ENCODE peak calls at places on chromosomes 16 and 17, in seven cellular contexts. X is breast epithelium, T is HepG2, I is progenitor cell of endocrine pancreas, Z is fibroblast of lung, E is cardiac muscle cell, B is Calu3. M is an unnamed sample.

GRCh38 chr16:20348365-20349185 is 3.9 kb downstream of the UMOD start:
- DNase-seq in X (no peak), T (no peak), I (no peak), Z (no peak), E (no peak), B (no peak), M (no peak)

GRCh38 chr17:45705123-45706009 is 78.8 kb upstream of the CRHR1 start:
- DNase-seq in X (no peak), T (peak; percentile 77), I (no peak), Z (peak; percentile 56), E (no peak), B (peak; percentile 86), M (no peak)

GRCh38 chr17:64694207-64694606 is 32.1 kb upstream of the SMURF2 start:
- DNase-seq in X (peak; percentile 89), T (peak; percentile 98), I (no peak), Z (peak; percentile 79), E (no peak), B (peak; percentile 73), M (no peak)

GRCh38 chr16:82152641-82153094 is 17.4 kb downstream of the MPHOSPH6 start:
- DNase-seq in X (no peak), T (peak; percentile 20), I (no peak), Z (peak; percentile 54), E (no peak), B (no peak), M (no peak)

GRCh38 chr16:69365901-69366300 is 14.3 kb upstream of the TMED6 start:
- DNase-seq in X (no peak), T (no peak), I (no peak), Z (peak; percentile 36), E (no peak), B (no peak), M (no peak)

GRCh38 chr17:69348441-69348840 is 21.5 kb upstream of the ABCA5 start:
- DNase-seq in X (no peak), T (no peak), I (no peak), Z (no peak), E (no peak), B (no peak), M (no peak)

GRCh38 chr16:51538707-51539604 is 387.9 kb upstream of the SALL1 start:
- DNase-seq in X (no peak), T (peak; percentile 72), I (no peak), Z (peak; percentile 94), E (no peak), B (peak; percentile 60), M (no peak)

GRCh38 chr17:75736173-75736835 is 15.0 kb downstream of the ITGB4 start:
- DNase-seq in X (no peak), T (no peak), I (no peak), Z (no peak), E (no peak), B (no peak), M (no peak)

GRCh38 chr17:39236383-39236927 is 10.7 kb upstream of the STAC2 start:
- DNase-seq in X (no peak), T (no peak), I (no peak), Z (no peak), E (no peak), B (no peak), M (no peak)

GRCh38 chr16:58012481-58012880 is 11.3 kb downstream of the USB1 start:
- DNase-seq in X (no peak), T (no peak), I (no peak), Z (no peak), E (peak; percentile 55), B (no peak), M (no peak)

DNA sequence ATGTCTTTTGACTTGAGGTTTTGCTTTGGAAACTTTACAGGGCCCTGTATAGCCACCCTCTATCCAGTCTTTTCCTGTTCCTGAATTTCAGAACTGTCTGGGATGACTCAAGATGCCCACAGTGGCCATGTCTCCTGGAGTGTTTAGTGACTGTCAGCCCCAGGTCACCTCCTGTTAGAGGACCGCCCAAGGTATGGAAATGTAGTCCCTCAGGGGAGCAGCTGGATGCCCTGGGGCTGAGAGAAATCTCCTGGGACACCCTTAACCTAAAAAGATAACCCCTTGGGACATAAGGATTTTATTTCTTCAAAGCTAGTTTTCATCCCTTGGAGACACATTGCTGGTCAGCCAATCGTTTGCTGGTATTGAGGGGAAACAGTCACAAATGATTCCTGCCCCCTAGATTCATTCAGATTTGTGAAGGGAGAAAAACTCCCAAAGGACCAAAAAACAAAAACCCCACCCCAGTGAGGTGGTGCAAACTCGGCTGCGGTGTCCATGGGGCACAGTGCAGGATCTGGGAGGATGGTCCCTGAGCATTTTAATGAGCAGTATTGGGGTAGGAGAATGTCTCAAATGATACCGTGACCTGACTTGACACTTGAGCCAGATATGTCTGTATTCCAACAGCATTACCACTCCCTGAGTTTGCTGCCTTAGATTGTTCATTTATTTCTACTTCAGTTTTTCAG is 1.7 kb downstream of the ZNF267 start:
- DNase-seq in X (no peak), T (no peak), I (no peak), Z (peak; percentile 70), E (no peak), B (no peak), M (no peak)
- TF ChIP-seq CTCF in X (no peak), T (no peak), I (no peak), Z (no peak), E (no peak), B (no peak), M (no peak)

GRCh38 chr17:55161935-55162555 is 102.7 kb upstream of the HLF start:
- DNase-seq in X (no peak), T (peak; percentile 31), I (no peak), Z (peak; percentile 96), E (no peak), B (no peak), M (no peak)
- TF ChIP-seq CTCF in X (no peak), T (no peak), I (no peak), Z (no peak), E (no peak), B (no peak), M (no peak)

DNA sequence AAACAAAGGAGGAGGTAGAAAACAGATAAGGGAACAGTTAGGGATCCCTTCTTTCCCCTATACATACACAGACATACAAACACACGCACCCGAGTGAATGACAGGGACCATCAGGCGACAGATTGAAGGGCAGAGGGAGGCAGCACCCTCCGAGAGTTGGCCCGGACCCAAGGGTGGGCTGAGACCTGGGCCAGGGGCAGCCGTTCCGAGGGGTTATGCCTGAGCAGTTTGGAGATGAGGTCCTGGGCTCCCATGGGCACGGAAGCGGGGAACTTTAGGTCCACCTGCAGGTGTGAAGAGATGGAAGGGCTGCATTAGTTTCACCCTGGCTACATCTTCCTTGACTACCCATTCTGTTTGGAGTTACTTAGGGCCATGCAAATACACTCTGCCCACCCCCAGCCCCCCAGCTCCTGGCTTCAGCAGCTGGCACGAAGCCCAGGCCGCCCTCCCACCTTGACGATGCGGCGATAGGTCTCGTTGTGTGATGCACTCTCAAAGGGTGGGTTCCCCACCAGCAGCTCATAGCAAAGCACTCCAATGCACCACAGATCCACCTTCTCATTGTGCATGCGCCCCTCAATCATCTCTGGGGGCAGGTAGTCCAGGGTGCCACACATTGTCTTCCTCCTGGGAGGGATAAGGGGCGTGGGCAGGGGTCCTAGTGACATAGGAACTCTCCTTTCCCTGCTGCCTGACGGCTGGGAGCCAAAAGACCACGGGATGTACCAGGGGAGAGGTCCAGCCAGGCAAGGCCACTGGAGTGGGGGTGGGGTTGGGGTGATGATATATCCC is 5.4 kb downstream of the AURKB start:
- DNase-seq in X (no peak), T (no peak), I (no peak), Z (no peak), E (no peak), B (no peak), M (no peak)
- TF ChIP-seq CTCF in X (no peak), T (no peak), I (no peak), Z (no peak), E (no peak), B (no peak), M (no peak)

GRCh38 chr16:26770547-26770946 is 296.2 kb upstream of the C16orf82 start:
- DNase-seq in X (no peak), T (no peak), I (no peak), Z (no peak), E (no peak), B (no peak), M (no peak)

GRCh38 chr16:26762596-26762995 is 304.1 kb upstream of the C16orf82 start:
- DNase-seq in X (no peak), T (no peak), I (no peak), Z (no peak), E (peak; percentile 52), B (no peak), M (no peak)

DNA sequence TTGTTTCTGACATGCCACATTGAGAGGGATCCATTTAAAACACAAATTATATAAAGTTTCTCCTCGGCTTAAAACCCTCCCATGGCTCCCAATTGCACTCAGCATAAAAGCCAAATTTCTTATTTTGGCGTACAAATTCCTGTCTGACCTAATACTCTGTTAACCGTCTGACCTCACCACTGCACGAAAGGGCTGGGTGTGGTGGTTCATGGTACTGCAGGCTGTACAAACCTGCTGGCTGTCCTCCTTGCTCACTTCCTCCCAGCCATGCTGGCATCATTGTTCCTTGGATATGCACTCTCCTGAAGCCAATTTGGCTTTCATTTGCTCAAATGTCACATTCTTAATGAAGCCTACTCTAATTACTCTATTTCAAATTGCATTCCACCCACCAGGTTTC is 301.6 kb upstream of the C16orf82 start:
- DNase-seq in X (no peak), T (peak; percentile 13), I (no peak), Z (no peak), E (no peak), B (peak; percentile 16), M (no peak)
- TF ChIP-seq CTCF in X (peak; percentile 11), T (no peak), I (peak; percentile 51), Z (peak; percentile 21), E (no peak), B (no peak), M (peak; percentile 20)

GRCh38 chr16:9820481-9821246 is 361.6 kb downstream of the GRIN2A start:
- DNase-seq in X (no peak), T (no peak), I (peak; percentile 12), Z (no peak), E (peak; percentile 24), B (no peak), M (no peak)
- TF ChIP-seq CTCF in X (no peak), T (peak; percentile 28), I (peak; percentile 60), Z (no peak), E (no peak), B (no peak), M (no peak)

DNA sequence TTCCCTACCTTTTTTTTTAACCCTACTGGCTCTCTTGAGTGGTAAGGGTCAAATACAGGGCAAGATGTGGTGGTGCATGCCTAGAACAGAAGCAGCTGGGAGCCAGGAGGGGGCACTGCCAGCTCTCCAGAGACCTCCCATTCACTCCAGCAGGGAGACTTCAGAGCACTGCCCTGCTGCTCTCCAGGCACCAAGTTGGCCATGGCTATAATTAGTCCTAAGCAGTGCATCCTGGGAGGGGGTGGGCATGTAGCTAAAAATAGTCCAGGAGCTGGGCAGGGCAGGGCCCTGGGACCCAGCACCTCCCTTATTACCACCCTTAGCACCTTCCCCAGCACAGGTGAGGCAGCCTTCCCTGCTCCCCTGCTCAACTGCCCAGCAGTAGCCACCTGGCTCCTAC is 3.5 kb downstream of the CORO6 start:
- DNase-seq in X (no peak), T (no peak), I (no peak), Z (peak; percentile 24), E (peak; percentile 92), B (peak; percentile 15), M (no peak)
- TF ChIP-seq CTCF in X (no peak), T (peak; percentile 42), I (no peak), Z (peak; percentile 38), E (peak; percentile 45), B (no peak), M (peak; percentile 16)

M was measured in AG09319.